ENCODE peak calls at places on chromosomes 6 and 20, in seven cellular contexts. I is mesendoderm, Y is IMR-90, C is H9, A is mesenchymal stem cell, N is neuronal stem cell, R is trophoblast cell. Z is an unnamed sample.

GRCh38 chr6:74735304-74735703 is 470.5 kb downstream of the COL12A1 start:
- DNase-seq in A (peak), N (no peak), R (peak), Y (peak), C (no peak), I (no peak), Z (no peak)

GRCh38 chr6:83908813-83909212 is 49.3 kb downstream of the CYB5R4 start:
- DNase-seq in C (no peak), Y (peak), I (no peak), N (no peak), A (no peak), R (no peak), Z (no peak)

GRCh38 chr20:57158474-57158873 is 108.0 kb downstream of the BMP7 start:
- DNase-seq in I (no peak), Y (no peak), R (no peak), A (no peak), C (no peak), N (no peak), Z (no peak)

GRCh38 chr20:36642136-36642535 is 3.9 kb downstream of the SLA2 start:
- DNase-seq in C (no peak), N (no peak), A (no peak), R (no peak), Y (no peak), I (no peak), Z (no peak)

GRCh38 chr6:96841241-96841824 is 4.1 kb upstream of the GPR63 start:
- DNase-seq in R (no peak), N (no peak), A (peak), I (no peak), C (no peak), Y (no peak), Z (no peak)

GRCh38 chr20:36313936-36314335 is 7.8 kb downstream of the DLGAP4 start:
- DNase-seq in N (no peak), I (no peak), Y (no peak), A (no peak), C (no peak), R (no peak), Z (no peak)

GRCh38 chr6:4280721-4281120 is 145.3 kb upstream of the ECI2 start:
- DNase-seq in C (no peak), R (peak), N (no peak), Y (peak), I (peak), A (peak), Z (no peak)

GRCh38 chr6:37173573-37174195 is 3.7 kb downstream of the PIM1 start:
- DNase-seq in C (no peak), Y (no peak), A (no peak), N (no peak), I (no peak), R (no peak), Z (no peak)

GRCh38 chr6:13273931-13274706 is 54.2 kb downstream of the TBC1D7 start:
- DNase-seq in C (no peak), A (no peak), I (no peak), Y (no peak), R (no peak), N (no peak), Z (no peak)

GRCh38 chr20:47276856-47277541 is 79.5 kb downstream of the ZMYND8 start:
- DNase-seq in C (no peak), Y (peak), I (no peak), A (peak), R (no peak), N (no peak), Z (no peak)

GRCh38 chr6:63897952-63898351 is 262.4 kb downstream of the PHF3 start:
- DNase-seq in I (no peak), C (no peak), A (no peak), R (peak), Y (peak), N (no peak), Z (no peak)
- H2AK5ac ChIP-seq in I (no peak), C (no peak), A (no peak), R (no peak), Y (no peak), N (no peak), Z (no peak)

DNA sequence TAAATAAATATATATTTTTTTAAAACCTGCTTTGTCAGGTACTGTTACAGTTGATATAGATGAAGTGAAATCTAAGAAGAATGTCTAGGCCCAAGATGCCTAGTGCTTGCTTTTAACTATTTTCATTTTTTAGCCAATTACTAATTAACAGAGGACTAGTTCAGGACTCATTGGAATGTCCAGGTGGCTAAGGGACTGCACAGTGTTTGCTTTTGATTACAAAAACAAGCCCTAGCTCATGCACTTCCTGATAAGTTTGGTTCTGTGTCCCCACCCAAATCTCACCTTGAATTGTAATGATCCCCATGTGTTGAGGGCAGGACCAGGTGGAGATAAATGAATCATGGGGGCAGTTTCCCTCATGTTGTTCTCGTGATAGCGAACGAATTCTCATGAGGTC is 417.1 kb downstream of the PLCB1 start:
- DNase-seq in R (no peak), N (no peak), A (no peak), C (no peak), I (no peak), Y (no peak), Z (no peak)
- H2AK5ac ChIP-seq in R (no peak), N (no peak), A (no peak), C (no peak), I (no peak), Y (no peak), Z (no peak)

DNA sequence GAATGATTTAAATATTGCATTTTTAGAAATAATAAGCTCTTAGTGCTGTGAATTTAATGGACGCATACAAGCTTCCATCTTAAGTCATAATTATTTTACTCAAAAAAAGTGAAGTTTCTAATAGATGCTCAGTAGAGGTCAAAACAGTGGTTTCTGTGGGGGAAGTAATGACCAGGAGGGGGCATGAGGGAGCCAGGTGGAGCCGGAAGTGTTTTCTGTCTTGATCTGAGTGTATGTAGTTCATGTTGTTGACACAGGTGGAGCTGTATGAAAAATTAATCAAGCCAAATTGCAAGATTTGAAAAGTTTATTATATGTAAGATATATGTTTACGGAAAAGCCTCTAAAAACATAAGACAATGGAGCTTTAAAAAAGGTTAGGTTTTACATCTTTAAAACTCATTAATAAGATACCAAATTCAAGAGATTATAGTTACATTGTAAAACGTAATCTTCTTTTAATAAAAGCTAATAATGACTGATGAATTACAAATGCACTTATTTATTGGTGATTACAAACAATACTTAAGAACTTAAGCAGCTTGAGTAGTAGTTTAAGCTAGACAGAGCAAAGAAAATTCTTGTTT is 68.0 kb downstream of the PLAGL1 start:
- DNase-seq in A (peak), N (no peak), C (no peak), Y (peak), R (peak), I (peak), Z (no peak)
- H2AK5ac ChIP-seq in A (no peak), N (no peak), C (no peak), Y (no peak), R (no peak), I (no peak), Z (no peak)

DNA sequence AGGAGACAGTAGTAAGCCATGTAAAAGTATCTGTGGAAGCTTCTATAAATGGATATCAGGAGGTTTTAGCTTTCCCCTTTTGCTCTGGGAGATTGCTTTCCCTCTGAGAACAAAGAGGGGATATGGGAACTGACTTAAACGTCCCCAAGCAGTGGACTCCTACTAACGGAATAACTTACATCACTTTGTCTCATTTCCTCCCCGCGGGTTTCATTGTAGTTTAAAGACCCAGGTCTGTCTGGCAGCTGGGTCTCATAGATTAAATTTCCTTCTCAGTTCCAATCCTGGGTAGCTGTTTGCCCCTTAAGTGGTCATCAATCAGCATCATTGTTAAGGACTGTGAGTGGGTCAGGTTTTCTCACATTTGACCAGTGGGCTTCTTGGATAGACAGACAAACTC is 68.7 kb downstream of the PLAGL1 start:
- DNase-seq in C (no peak), R (no peak), A (no peak), I (no peak), Y (no peak), N (no peak), Z (no peak)
- H2AK5ac ChIP-seq in C (no peak), R (no peak), A (no peak), I (no peak), Y (no peak), N (no peak), Z (no peak)